ENCODE peak calls at places on chromosome 14, in four cellular contexts. I, W, C and Q are unnamed samples.

GRCh38 chr14:69928111-69928523 is 48.9 kb downstream of the SMOC1 start:
- DNase-seq in W (no peak), C (no peak), I (no peak), Q (no peak)

GRCh38 chr14:80965041-80965440 is 9.6 kb downstream of the TSHR start:
- DNase-seq in W (no peak), I (no peak), C (no peak), Q (no peak)

GRCh38 chr14:60970146-60970545 is 10.7 kb downstream of the TRMT5 start:
- DNase-seq in I (no peak), W (no peak), C (no peak), Q (no peak)

GRCh38 chr14:85071447-85071846 is 458.5 kb upstream of the FLRT2 start:
- DNase-seq in C (no peak), I (no peak), W (no peak), Q (no peak)

GRCh38 chr14:28375295-28375694 is 391.3 kb upstream of the FOXG1 start:
- DNase-seq in W (no peak), I (peak; percentile 27), C (peak; percentile 25), Q (no peak)

GRCh38 chr14:89672636-89673279 is 255.7 kb upstream of the FOXN3 start:
- DNase-seq in C (no peak), W (no peak), I (no peak), Q (no peak)

GRCh38 chr14:65356327-65356836 is 56.1 kb upstream of the FUT8 start:
- DNase-seq in W (peak; percentile 77), I (peak; percentile 61), C (no peak), Q (peak; percentile 84)

GRCh38 chr14:50813544-50813863 is 17.5 kb downstream of the NIN start:
- DNase-seq in I (no peak), C (no peak), W (no peak), Q (no peak)

GRCh38 chr14:70754989-70755388 is 54.3 kb downstream of the MAP3K9 start:
- DNase-seq in C (no peak), I (peak; percentile 55), W (no peak), Q (no peak)

GRCh38 chr14:76918751-76919421 is 92.7 kb downstream of the LRRC74A start:
- DNase-seq in W (peak; percentile 97), I (peak; percentile 73), C (peak; percentile 88), Q (peak; percentile 99)